ENCODE peak calls at places on chromosomes 2 and 18, in four cellular contexts. H is sigmoid colon, I is suprapubic skin, Z is stomach. E is an unnamed sample.

GRCh38 chr2:179528576-179529069 is 264.0 kb upstream of the SESTD1 start:
- DNase-seq in Z (no peak), I (no peak), H (no peak), E (no peak)

GRCh38 chr2:30106543-30106942 is 40.3 kb upstream of the YPEL5 start:
- DNase-seq in H (no peak), I (no peak), Z (no peak), E (no peak)

GRCh38 chr18:58446661-58447060 is 182.2 kb downstream of the ALPK2 start:
- DNase-seq in H (no peak), I (no peak), Z (no peak), E (no peak)

GRCh38 chr2:37768491-37768925 is 97.1 kb upstream of the CDC42EP3 start:
- DNase-seq in H (no peak), Z (peak; percentile 29), I (no peak), E (peak; percentile 14)

GRCh38 chr2:59985923-59986322 is 567.5 kb downstream of the BCL11A start:
- DNase-seq in H (no peak), I (no peak), Z (no peak), E (no peak)

GRCh38 chr18:71831039-71831438 is 713.1 kb downstream of the CBLN2 start:
- DNase-seq in H (no peak), Z (no peak), I (no peak), E (no peak)

GRCh38 chr18:36534154-36534688 is 236.7 kb downstream of the FHOD3 start:
- DNase-seq in Z (no peak), H (no peak), I (no peak), E (no peak)

GRCh38 chr2:105573910-105574655 is 170.6 kb upstream of the NCK2 start:
- DNase-seq in I (peak; percentile 49), H (no peak), Z (no peak), E (no peak)

GRCh38 chr18:46152436-46152807 is 48.2 kb downstream of the HAUS1 start:
- DNase-seq in H (no peak), I (no peak), Z (no peak), E (no peak)

GRCh38 chr2:36811071-36811470 is 114.6 kb downstream of the VIT start:
- DNase-seq in H (no peak), Z (no peak), I (no peak), E (no peak)

GRCh38 chr2:85458611-85459563 is 40.4 kb downstream of the SH2D6 start:
- DNase-seq in H (peak; percentile 12), Z (no peak), I (no peak), E (no peak)

GRCh38 chr18:40006553-40007073 is 1948.4 kb upstream of the PIK3C3 start:
- DNase-seq in H (no peak), Z (no peak), I (no peak), E (no peak)

GRCh38 chr18:49055787-49056186 is 105.0 kb upstream of the SMAD7 start:
- DNase-seq in I (no peak), H (peak; percentile 93), Z (peak; percentile 47), E (peak; percentile 47)

GRCh38 chr2:10225291-10226031 is 77.2 kb upstream of the HPCAL1 start:
- DNase-seq in Z (peak; percentile 34), I (no peak), H (peak; percentile 47), E (no peak)

GRCh38 chr2:224646242-224646846 is 61.2 kb upstream of the CUL3 start:
- DNase-seq in I (no peak), Z (no peak), H (no peak), E (no peak)

GRCh38 chr2:210198326-210198725 is 26.9 kb downstream of the ACADL start:
- DNase-seq in H (no peak), I (no peak), Z (no peak), E (no peak)

GRCh38 chr2:227748079-227748478 is 2.4 kb downstream of the SCYGR8 start:
- DNase-seq in I (no peak), Z (no peak), H (no peak), E (no peak)

GRCh38 chr2:70140978-70141753 is 49.7 kb downstream of the C2orf42 start:
- DNase-seq in H (peak; percentile 74), I (no peak), Z (peak; percentile 71), E (no peak)

GRCh38 chr2:7052404-7052803 is 135.2 kb downstream of the RNF144A start:
- DNase-seq in H (no peak), I (no peak), Z (no peak), E (no peak)

GRCh38 chr2:197079832-197080555 is 153.5 kb upstream of the PGAP1 start:
- DNase-seq in H (no peak), I (no peak), Z (no peak), E (no peak)

GRCh38 chr2:55364189-55365055 is 55.2 kb downstream of the CCDC88A start:
- DNase-seq in I (no peak), Z (peak; percentile 34), H (peak; percentile 79), E (no peak)

GRCh38 chr2:182754231-182754630 is 38.2 kb downstream of the DNAJC10 start:
- DNase-seq in I (no peak), H (no peak), Z (no peak), E (no peak)

GRCh38 chr18:79513381-79514081 is 117.8 kb downstream of the NFATC1 start:
- DNase-seq in I (peak; percentile 63), Z (peak; percentile 18), H (peak; percentile 54), E (no peak)

DNA sequence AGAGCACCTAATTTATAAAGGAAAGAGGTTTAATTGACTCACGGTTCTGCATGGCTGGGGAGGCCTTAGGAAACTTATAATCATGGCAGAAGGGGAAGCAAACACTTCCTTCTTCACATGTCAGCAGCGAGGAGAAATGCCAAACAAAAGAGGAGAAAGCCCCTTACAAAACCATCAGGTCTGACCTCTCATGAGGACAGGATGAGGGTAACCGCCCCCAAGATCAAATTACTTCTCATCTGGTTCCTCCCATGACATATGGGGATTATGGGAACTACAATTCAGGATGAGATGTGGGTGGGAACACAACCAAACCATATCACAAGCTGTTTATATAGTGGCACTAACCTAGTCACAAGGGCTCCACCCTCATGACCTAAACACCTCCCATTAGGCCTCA is 110.0 kb downstream of the OSBPL6 start:
- DNase-seq in I (no peak), Z (no peak), H (no peak), E (no peak)
- H3K4me3 ChIP-seq in I (no peak overlapping the region), Z (no peak overlapping the region), H (no peak overlapping the region), E (no peak overlapping the region)

GRCh38 chr2:100782376-100782878 is 37.5 kb upstream of the NPAS2 start:
- DNase-seq in H (no peak), Z (no peak), I (no peak), E (no peak)
- H3K27ac ChIP-seq in H (no peak overlapping the region), Z (no peak overlapping the region), I (no peak overlapping the region), E (no peak overlapping the region)

GRCh38 chr2:127088706-127089105 is 18.2 kb downstream of the BIN1 start:
- DNase-seq in I (no peak), Z (no peak), H (no peak), E (no peak)
- TF ChIP-seq EP300 in I (no peak), Z (no peak), H (no peak), E (no peak)

GRCh38 chr2:238868616-238869292 is 20.9 kb downstream of the TWIST2 start:
- DNase-seq in I (peak; percentile 91), H (peak; percentile 95), Z (peak; percentile 86), E (peak; percentile 85)
- H3K4me3 ChIP-seq in I (no peak overlapping the region), H (no peak overlapping the region), Z (no peak overlapping the region), E (no peak overlapping the region)

DNA sequence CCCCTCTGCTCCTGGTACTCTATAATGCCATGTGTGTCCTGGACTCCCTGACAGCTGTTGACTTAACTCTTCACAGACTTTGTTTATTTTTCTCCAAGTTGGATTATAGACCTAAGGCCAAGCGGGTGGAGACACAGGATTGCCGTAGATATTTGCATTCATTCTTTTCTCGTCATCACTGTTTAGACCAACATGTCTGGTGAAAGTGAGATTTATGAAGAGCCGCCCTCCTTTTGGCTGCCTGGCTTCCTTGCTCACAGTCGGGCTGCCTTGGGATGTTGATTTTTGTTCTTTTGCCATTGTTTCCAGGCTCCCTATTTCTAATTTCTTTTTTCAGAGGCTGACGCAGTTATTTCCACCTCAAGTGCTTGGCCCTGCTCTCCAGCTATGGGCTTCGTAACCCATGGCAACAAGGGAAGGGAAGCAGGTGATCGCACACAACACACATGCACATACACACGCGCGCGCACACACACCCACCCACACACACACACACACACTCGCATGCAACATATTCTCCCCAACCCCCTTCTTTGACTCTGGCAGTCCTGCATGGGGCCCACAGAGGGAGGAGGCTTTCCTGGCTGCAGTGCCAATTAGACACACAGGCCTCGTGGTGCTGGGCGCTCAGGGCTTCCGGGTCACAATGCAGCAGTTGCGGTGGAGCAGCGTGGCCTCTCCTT is 296.5 kb downstream of the MTX2 start:
- DNase-seq in Z (no peak), H (peak; percentile 69), I (no peak), E (no peak)
- H3K27ac ChIP-seq in Z (no peak overlapping the region), H (peak overlapping the region; percentile 56), I (no peak overlapping the region), E (peak overlapping the region; percentile 11)

GRCh38 chr2:215619022-215619958 is 183.4 kb upstream of the FN1 start:
- DNase-seq in H (no peak), Z (no peak), I (no peak), E (no peak)
- TF ChIP-seq EP300 in H (no peak), Z (no peak), I (no peak), E (no peak)

GRCh38 chr2:108534577-108535379 is 508 bp downstream of the LIMS1 start:
- DNase-seq in I (peak; percentile 79), H (peak; percentile 75), Z (peak; percentile 40), E (no peak)

GRCh38 chr2:108535380-108535677 is 1.1 kb downstream of the LIMS1 start:
- DNase-seq in H (no peak), I (no peak), Z (no peak), E (no peak)

GRCh38 chr2:108538000-108538625 is 3.8 kb downstream of the LIMS1 start:
- DNase-seq in Z (no peak), I (no peak), H (no peak), E (no peak)

GRCh38 chr2:108536911-108537310 is 2.6 kb downstream of the LIMS1 start:
- DNase-seq in I (no peak), H (no peak), Z (no peak), E (no peak)

GRCh38 chr2:108536133-108536780 is 2.0 kb downstream of the LIMS1 start:
- DNase-seq in I (no peak), Z (no peak), H (no peak), E (no peak)
- H3K4me3 ChIP-seq in I (peak overlapping the region; percentile 74), Z (peak overlapping the region; percentile 65), H (no peak overlapping the region), E (no peak overlapping the region)

DNA sequence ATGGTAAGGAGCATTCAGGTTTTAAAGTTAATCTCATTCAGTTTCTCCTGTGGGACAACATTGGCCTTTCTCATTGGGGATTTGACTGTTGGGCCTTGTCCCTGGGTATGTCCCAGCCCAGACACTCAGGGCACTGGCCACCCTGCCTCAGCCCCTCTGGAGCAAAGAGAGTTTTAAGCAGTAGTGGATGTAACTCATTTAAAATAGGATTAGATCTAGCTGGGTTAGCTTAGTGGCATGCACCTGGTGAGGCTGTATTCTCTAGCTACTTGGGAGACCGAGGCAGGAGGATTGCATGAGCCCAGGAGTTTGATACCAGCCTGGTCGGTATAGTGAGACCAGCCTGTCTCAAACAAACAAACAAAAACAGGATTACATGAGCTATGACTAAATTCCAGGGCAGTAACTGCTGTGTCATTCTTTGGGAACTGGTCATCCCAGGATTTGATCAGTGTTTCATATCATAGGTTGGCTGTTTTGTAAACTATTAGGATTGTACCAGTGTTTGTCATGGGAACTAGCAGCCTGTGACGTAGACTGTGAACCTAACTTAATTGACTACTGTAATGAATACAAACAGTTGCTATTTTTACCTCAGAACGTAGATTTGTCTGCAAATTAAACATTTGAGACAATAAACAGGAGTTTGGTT is 12.5 kb downstream of the INPP4A start:
- DNase-seq in I (no peak), Z (no peak), H (no peak), E (no peak)
- H3K27ac ChIP-seq in I (no peak overlapping the region), Z (peak overlapping the region; percentile 28), H (peak overlapping the region; percentile 73), E (no peak overlapping the region)

GRCh38 chr18:62409821-62410220 is 84.7 kb downstream of the TNFRSF11A start:
- DNase-seq in I (no peak), H (no peak), Z (no peak), E (no peak)
- TF ChIP-seq EP300 in I (no peak), H (no peak), Z (no peak), E (no peak)